ENCODE peak calls at places on chromosomes 6 and 20, in six cellular contexts. H, C, V, I, L and S are unnamed samples.

GRCh38 chr6:32149932-32150920 is 1.5 kb downstream of the PRRT1 start:
- DNase-seq in C (no peak), I (no peak), V (no peak), H (no peak), L (no peak), S (no peak)

GRCh38 chr6:170345662-170346061 is 39.1 kb downstream of the FAM120B start:
- DNase-seq in C (no peak), V (no peak), L (peak), I (no peak), H (no peak), S (no peak)

GRCh38 chr6:36633915-36634314 is 39.8 kb downstream of the SRSF3 start:
- DNase-seq in H (peak), I (peak), V (peak), L (no peak), C (peak), S (no peak)

GRCh38 chr6:10621847-10622246 is 72.6 kb downstream of the C6orf52 start:
- DNase-seq in H (no peak), C (no peak), I (no peak), V (no peak), L (no peak), S (no peak)

GRCh38 chr20:63463400-63464288 is 8.8 kb downstream of the KCNQ2 start:
- DNase-seq in I (no peak), L (no peak), V (no peak), C (no peak), H (peak), S (no peak)

GRCh38 chr20:48879609-48880008 is 41.9 kb upstream of the ARFGEF2 start:
- DNase-seq in H (no peak), L (no peak), C (no peak), V (peak), I (no peak), S (no peak)

GRCh38 chr20:19889011-19889953 is 127.9 kb upstream of the NAA20 start:
- DNase-seq in V (no peak), I (peak), C (no peak), L (no peak), H (no peak), S (peak)

GRCh38 chr6:15530411-15530810 is 132.4 kb downstream of the DTNBP1 start:
- DNase-seq in I (no peak), H (no peak), C (no peak), L (no peak), V (no peak), S (no peak)

GRCh38 chr20:39878321-39878720 is 810.7 kb downstream of the MAFB start:
- DNase-seq in L (no peak), I (no peak), C (no peak), V (no peak), H (no peak), S (no peak)

GRCh38 chr20:54668271-54669053 is 193.1 kb downstream of the DOK5 start:
- DNase-seq in H (peak), C (peak), I (no peak), V (no peak), L (no peak), S (no peak)

GRCh38 chr20:5484346-5484745 is 167.6 kb upstream of the PROKR2 start:
- DNase-seq in L (no peak), H (no peak), V (no peak), I (no peak), C (no peak), S (no peak)

GRCh38 chr6:101259446-101259845 is 134.1 kb upstream of the GRIK2 start:
- DNase-seq in H (no peak), V (no peak), C (no peak), I (no peak), L (no peak), S (no peak)

GRCh38 chr20:50243610-50244351 is 53.2 kb downstream of the CEBPB start:
- DNase-seq in V (no peak), H (no peak), L (no peak), C (no peak), I (no peak), S (no peak)

GRCh38 chr6:166056637-166057036 is 111.0 kb downstream of the TBXT start:
- DNase-seq in H (no peak), C (no peak), I (no peak), V (no peak), L (no peak), S (peak)

GRCh38 chr6:148440877-148441453 is 98.3 kb downstream of the SASH1 start:
- DNase-seq in H (no peak), V (peak), C (peak), I (peak), L (no peak), S (peak)

GRCh38 chr6:40359808-40360207 is 227.4 kb downstream of the LRFN2 start:
- DNase-seq in L (no peak), C (no peak), I (no peak), H (no peak), V (no peak), S (no peak)

GRCh38 chr20:37681384-37681977 is 12.3 kb upstream of the CTNNBL1 start:
- DNase-seq in I (no peak), V (no peak), L (no peak), H (peak), C (no peak), S (no peak)

GRCh38 chr20:39108746-39109145 is 146.6 kb downstream of the DHX35 start:
- DNase-seq in H (no peak), L (no peak), V (no peak), C (peak), I (no peak), S (no peak)

GRCh38 chr6:149109397-149110070 is 208.0 kb upstream of the TAB2 start:
- DNase-seq in I (no peak), H (no peak), L (no peak), V (no peak), C (no peak), S (no peak)

GRCh38 chr6:168145747-168146596 is 67.0 kb upstream of the FRMD1 start:
- DNase-seq in H (no peak), I (no peak), L (no peak), V (peak), C (no peak), S (peak)

GRCh38 chr6:111975501-111975900 is 78.4 kb upstream of the CCN6 start:
- DNase-seq in L (no peak), I (no peak), H (no peak), V (no peak), C (no peak), S (no peak)

GRCh38 chr6:111971181-111971829 is 82.6 kb upstream of the CCN6 start:
- DNase-seq in V (no peak), I (no peak), H (no peak), C (no peak), L (no peak), S (no peak)

GRCh38 chr6:111972714-111973678 is 80.9 kb upstream of the CCN6 start:
- DNase-seq in I (peak), H (peak), C (no peak), L (no peak), V (peak), S (peak)

GRCh38 chr6:111973897-111974639 is 79.8 kb upstream of the CCN6 start:
- DNase-seq in L (no peak), H (no peak), I (no peak), C (no peak), V (no peak), S (no peak)

GRCh38 chr6:111971866-111972532 is 81.9 kb upstream of the CCN6 start:
- DNase-seq in V (no peak), H (no peak), I (no peak), L (no peak), C (no peak), S (no peak)
- TF ChIP-seq POLR2AphosphoS5 in V (no peak), H (no peak), I (no peak), L (no peak), C (no peak), S (no peak)

DNA sequence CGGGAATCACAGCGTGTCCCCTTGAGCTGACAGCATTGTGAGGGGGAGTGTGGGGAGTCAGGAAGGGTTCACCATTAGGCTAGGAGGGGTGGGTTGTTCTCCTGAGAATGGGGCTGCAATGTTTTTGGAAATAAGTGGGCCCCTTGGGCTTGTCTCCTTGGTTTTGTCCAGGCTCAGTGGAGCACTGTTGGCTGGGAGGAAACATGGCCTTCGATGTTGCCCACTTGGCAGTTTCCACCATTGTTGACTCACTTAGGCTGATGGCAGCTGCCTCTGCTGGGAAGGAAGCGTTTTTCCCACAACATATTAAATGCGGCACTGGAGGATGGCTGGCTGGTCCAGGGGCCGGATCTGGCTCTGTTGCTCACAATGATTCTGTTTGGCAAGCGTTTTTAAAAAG is 512.1 kb downstream of the QKI start:
- DNase-seq in H (no peak), C (no peak), V (no peak), L (no peak), I (no peak), S (peak)
- H3K4me3 ChIP-seq in H (no peak), C (no peak), V (no peak), L (no peak), I (no peak), S (no peak)

GRCh38 chr20:1902188-1902587 is 7.0 kb downstream of the SIRPA start:
- DNase-seq in C (no peak), V (no peak), L (no peak), I (no peak), H (no peak), S (no peak)

GRCh38 chr20:1901704-1902103 is 6.5 kb downstream of the SIRPA start:
- DNase-seq in L (no peak), V (no peak), C (no peak), I (no peak), H (no peak), S (no peak)

GRCh38 chr20:1898496-1899168 is 3.4 kb downstream of the SIRPA start:
- DNase-seq in C (no peak), L (no peak), H (no peak), V (no peak), I (no peak), S (no peak)

GRCh38 chr20:1899169-1899525 is 3.9 kb downstream of the SIRPA start:
- DNase-seq in V (no peak), H (peak), L (no peak), C (no peak), I (no peak), S (no peak)

DNA sequence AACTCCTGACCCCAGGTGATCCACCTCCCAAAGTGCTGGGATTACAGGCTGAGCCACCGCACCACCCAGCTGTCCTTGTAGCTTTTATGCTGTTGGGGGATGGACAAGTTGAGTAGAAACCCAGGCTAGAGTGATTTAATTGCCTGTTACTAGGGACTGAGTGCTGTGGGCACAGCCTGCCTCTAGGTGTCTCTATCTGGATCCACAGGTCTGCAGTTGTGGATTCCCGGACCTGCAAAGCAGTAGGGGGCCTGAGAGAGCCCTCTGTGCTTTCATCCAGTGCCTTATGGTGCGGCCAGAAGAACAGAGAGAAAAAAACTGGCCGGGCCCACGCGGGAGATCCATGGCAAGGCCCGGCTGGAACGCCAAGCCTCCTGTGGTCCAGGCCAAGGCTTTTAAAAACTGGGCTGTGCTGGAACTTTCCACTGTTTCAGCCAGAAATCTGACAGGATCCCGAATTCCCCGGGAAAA is 5.1 kb downstream of the SIRPA start:
- DNase-seq in H (peak), L (no peak), V (no peak), I (peak), C (peak), S (peak)
- H3K27ac ChIP-seq in H (no peak), L (no peak), V (no peak), I (peak), C (no peak), S (peak)

GRCh38 chr6:16760536-16761468 is at the start of gene ATXN1:
- DNase-seq in I (peak), H (peak), V (peak), C (peak), L (no peak), S (peak)
- TF ChIP-seq POLR2AphosphoS5 in I (no peak), H (peak), V (no peak), C (peak), L (peak), S (peak)